ENCODE peak calls at places on chromosomes 13 and 19, in ten cellular contexts. B is activated CD8-positive, alpha-beta T cell treated with anti-CD3 and anti-CD28 coated beads for 36 hours; W is BJ; V is AG04450; S is AG09309; E is WTC11; O is fibroblast of mammary gland; R is tibial nerve; Z is IMR-90; N is kidney epithelial cell. J is an unnamed sample.

GRCh38 chr19:3975144-3975543 is 4.2 kb upstream of the DAPK3 start:
- DNase-seq in B (no peak), W (no peak), V (no peak), S (no peak), E (no peak), O (no peak), R (no peak), Z (no peak), N (no peak), J (no peak)

GRCh38 chr19:35756373-35757230 is at the start of gene HSPB6:
- DNase-seq in B (peak), W (no peak), V (no peak), S (no peak), E (peak), O (peak), R (peak), Z (peak), N (no peak), J (peak)

GRCh38 chr19:56566904-56567273 is 379 bp upstream of the ZNF470 start:
- DNase-seq in B (peak), W (no peak), V (no peak), S (no peak), E (peak), O (peak), R (no peak), Z (no peak), N (no peak), J (peak)

GRCh38 chr13:30158774-30159445 is 148.4 kb downstream of the KATNAL1 start:
- DNase-seq in B (peak), W (no peak), V (peak), S (peak), E (no peak), O (peak), R (peak), Z (peak), N (no peak), J (peak)

GRCh38 chr13:51769455-51770127 is 34.4 kb downstream of the DHRS12 start:
- DNase-seq in B (no peak), W (no peak), V (no peak), S (no peak), E (no peak), O (peak), R (peak), Z (no peak), N (no peak), J (peak)

GRCh38 chr19:35757231-35757748 is 461 bp upstream of the HSPB6 start:
- DNase-seq in B (peak), W (peak), V (peak), S (peak), E (no peak), O (peak), R (peak), Z (peak), N (no peak), J (peak)

GRCh38 chr13:28637714-28638355 is 21.1 kb upstream of the POMP start:
- DNase-seq in B (peak), W (no peak), V (no peak), S (no peak), E (no peak), O (no peak), R (no peak), Z (no peak), N (no peak), J (no peak)

GRCh38 chr19:3275068-3275582 is 50.7 kb downstream of the CELF5 start:
- DNase-seq in B (peak), W (no peak), V (no peak), S (no peak), E (peak), O (no peak), R (no peak), Z (no peak), N (no peak), J (no peak)

GRCh38 chr19:4367781-4368127 is 24.4 kb downstream of the MPND start:
- DNase-seq in B (no peak), W (no peak), V (no peak), S (no peak), E (no peak), O (no peak), R (no peak), Z (no peak), N (no peak), J (no peak)

GRCh38 chr19:38743394-38744297 is 628 bp downstream of the CAPN12 start:
- DNase-seq in B (no peak), W (no peak), V (no peak), S (no peak), E (no peak), O (no peak), R (no peak), Z (no peak), N (no peak), J (no peak)

GRCh38 chr19:50624949-50625600 is 14.6 kb downstream of the SYT3 start:
- DNase-seq in B (no peak), W (no peak), V (no peak), S (no peak), E (no peak), O (no peak), R (no peak), Z (no peak), N (no peak), J (no peak)

GRCh38 chr19:10353793-10354391 is 14.5 kb upstream of the ICAM3 start:
- DNase-seq in B (peak), W (no peak), V (no peak), S (no peak), E (peak), O (peak), R (peak), Z (peak), N (no peak), J (peak)

DNA sequence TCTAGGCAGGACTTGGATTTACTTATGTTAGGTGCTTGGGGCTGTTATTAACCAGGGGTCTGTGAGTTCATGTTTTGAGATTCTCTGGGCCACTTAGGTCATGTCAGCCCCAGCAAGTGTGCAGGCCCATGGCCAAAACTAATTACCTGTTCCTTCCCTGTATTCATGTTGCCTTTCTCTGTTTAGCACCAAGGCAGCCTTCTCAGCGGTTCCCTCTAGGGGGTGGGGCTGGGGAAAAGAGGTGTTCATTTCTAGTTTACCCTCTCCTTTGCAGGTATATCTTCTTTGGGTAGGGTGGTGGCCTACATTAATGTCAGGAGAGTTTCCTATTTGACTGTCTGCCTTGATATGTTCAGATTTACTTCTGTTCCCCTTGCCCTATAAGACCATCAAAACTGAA is 61.7 kb downstream of the PDS5B start:
- DNase-seq in B (peak), W (no peak), V (no peak), S (no peak), E (peak), O (no peak), R (no peak), Z (no peak), N (no peak), J (no peak)
- TF ChIP-seq CTCF in B (no peak), W (no peak), V (no peak), S (no peak), E (no peak), O (no peak), R (no peak), Z (no peak), N (no peak), J (no peak)

GRCh38 chr13:98866882-98867281 is 111.0 kb downstream of the DOCK9 start:
- DNase-seq in B (no peak), W (no peak), V (no peak), S (no peak), E (no peak), O (no peak), R (no peak), Z (no peak), N (no peak), J (no peak)
- TF ChIP-seq CTCF in B (no peak), W (peak), V (peak), S (no peak), E (no peak), O (peak), R (no peak), Z (no peak), N (no peak), J (peak)

DNA sequence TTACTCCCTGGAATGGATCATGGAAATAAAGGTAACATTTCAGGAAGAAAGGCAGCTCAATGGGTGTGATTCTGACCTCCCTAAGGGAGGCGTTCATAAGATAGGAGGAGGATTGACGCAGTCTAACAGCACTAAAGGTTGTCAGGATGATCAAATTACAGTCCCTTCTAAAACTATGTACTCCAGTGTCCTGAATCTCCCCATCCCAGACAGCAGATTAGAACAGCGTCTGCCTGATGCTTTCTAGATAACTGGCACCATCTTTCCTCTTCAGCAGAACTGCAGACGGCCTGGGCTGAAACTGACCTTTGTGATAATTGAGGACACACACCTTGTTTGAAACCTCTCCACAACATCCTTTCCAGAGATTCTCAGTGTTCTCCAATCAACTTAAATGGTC is 25.5 kb upstream of the SACS start:
- DNase-seq in B (no peak), W (no peak), V (no peak), S (no peak), E (no peak), O (no peak), R (no peak), Z (no peak), N (no peak), J (no peak)
- TF ChIP-seq CTCF in B (no peak), W (no peak), V (no peak), S (no peak), E (no peak), O (no peak), R (no peak), Z (no peak), N (no peak), J (no peak)

DNA sequence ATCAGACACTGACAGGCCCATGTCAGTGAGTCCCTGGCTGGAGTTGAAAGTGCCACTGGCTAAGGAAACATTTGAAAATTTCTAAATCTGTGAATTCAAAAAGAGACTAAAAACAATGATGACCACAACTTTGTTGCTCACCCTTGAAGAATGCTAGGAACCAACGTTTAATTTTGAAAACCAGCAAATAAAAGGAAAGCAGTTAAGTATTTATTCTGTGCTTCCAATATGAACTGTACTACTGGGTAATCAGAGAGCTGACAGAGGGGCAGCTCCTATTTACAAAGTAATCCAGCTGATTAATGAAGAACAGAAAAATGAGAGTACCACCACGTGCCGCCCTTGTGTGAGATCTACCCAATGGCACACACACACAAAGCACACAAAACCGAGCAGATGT is 44.7 kb upstream of the LATS2 start:
- DNase-seq in B (no peak), W (peak), V (peak), S (peak), E (no peak), O (no peak), R (no peak), Z (peak), N (peak), J (peak)
- TF ChIP-seq CTCF in B (no peak), W (no peak), V (no peak), S (no peak), E (no peak), O (no peak), R (no peak), Z (no peak), N (no peak), J (no peak)

GRCh38 chr13:45036206-45036605 is 46.9 kb downstream of the GPALPP1 start:
- DNase-seq in B (no peak), W (no peak), V (no peak), S (no peak), E (no peak), O (no peak), R (no peak), Z (no peak), N (no peak), J (no peak)
- TF ChIP-seq CTCF in B (no peak), W (no peak), V (no peak), S (no peak), E (no peak), O (no peak), R (no peak), Z (no peak), N (no peak), J (no peak)

J was measured in cardiac fibroblast.